ENCODE peak calls at places on chromosomes 3 and 15, in ten cellular contexts. One of them, this sample, is unnamed. For H3K36me3, the result is how much of the 10 kb centered on the place peaks cover.

GRCh38 chr3:14370719-14371572 is 31.5 kb upstream of the SLC6A6 start:
- DNase-seq in hepatocyte: no peak
- DNase-seq in fibroblast of lung: no peak
- DNase-seq in K562: no peak
- DNase-seq in cardiac muscle cell: no peak
- DNase-seq in mammary epithelial cell: peak
- DNase-seq in colonic mucosa: no peak
- DNase-seq in left lung: peak
- DNase-seq in left ventricle myocardium inferior: no peak
- DNase-seq in GM23248: no peak
- DNase-seq in this sample: no peak

GRCh38 chr15:29123991-29124390 is 145.6 kb downstream of the NSMCE3 start:
- DNase-seq in GM23248: no peak
- DNase-seq in colonic mucosa: no peak
- DNase-seq in K562: no peak
- DNase-seq in hepatocyte: no peak
- DNase-seq in left ventricle myocardium inferior: no peak
- DNase-seq in cardiac muscle cell: no peak
- DNase-seq in mammary epithelial cell: no peak
- DNase-seq in fibroblast of lung: no peak
- DNase-seq in left lung: no peak
- DNase-seq in this sample: no peak

GRCh38 chr3:139202226-139202958 is 141.4 kb upstream of the MRPS22 start:
- DNase-seq in left lung: no peak
- DNase-seq in fibroblast of lung: no peak
- DNase-seq in mammary epithelial cell: peak
- DNase-seq in colonic mucosa: peak
- DNase-seq in K562: peak
- DNase-seq in GM23248: no peak
- DNase-seq in cardiac muscle cell: peak
- DNase-seq in hepatocyte: peak
- DNase-seq in left ventricle myocardium inferior: no peak
- DNase-seq in this sample: no peak

GRCh38 chr3:126481808-126482502 is 6.3 kb upstream of the ZXDC start:
- DNase-seq in colonic mucosa: peak
- DNase-seq in left ventricle myocardium inferior: no peak
- DNase-seq in hepatocyte: peak
- DNase-seq in fibroblast of lung: no peak
- DNase-seq in left lung: peak
- DNase-seq in K562: no peak
- DNase-seq in cardiac muscle cell: no peak
- DNase-seq in mammary epithelial cell: no peak
- DNase-seq in GM23248: peak
- DNase-seq in this sample: no peak

GRCh38 chr3:16452265-16452664 is 61.2 kb downstream of the RFTN1 start:
- DNase-seq in colonic mucosa: no peak
- DNase-seq in mammary epithelial cell: peak
- DNase-seq in fibroblast of lung: peak
- DNase-seq in K562: no peak
- DNase-seq in left ventricle myocardium inferior: no peak
- DNase-seq in cardiac muscle cell: no peak
- DNase-seq in GM23248: peak
- DNase-seq in left lung: no peak
- DNase-seq in hepatocyte: no peak
- DNase-seq in this sample: no peak

GRCh38 chr3:53624467-53624866 is 130.1 kb downstream of the CACNA1D start:
- DNase-seq in hepatocyte: no peak
- DNase-seq in K562: no peak
- DNase-seq in cardiac muscle cell: no peak
- DNase-seq in left lung: no peak
- DNase-seq in GM23248: no peak
- DNase-seq in fibroblast of lung: no peak
- DNase-seq in mammary epithelial cell: no peak
- DNase-seq in colonic mucosa: no peak
- DNase-seq in left ventricle myocardium inferior: no peak
- DNase-seq in this sample: no peak

GRCh38 chr15:59691194-59691805 is 2.2 kb upstream of the BNIP2 start:
- DNase-seq in colonic mucosa: peak
- DNase-seq in cardiac muscle cell: peak
- DNase-seq in hepatocyte: peak
- DNase-seq in left lung: no peak
- DNase-seq in GM23248: peak
- DNase-seq in K562: peak
- DNase-seq in mammary epithelial cell: peak
- DNase-seq in left ventricle myocardium inferior: no peak
- DNase-seq in fibroblast of lung: peak
- DNase-seq in this sample: no peak

GRCh38 chr15:35078221-35078915 is 6.7 kb downstream of the NANOGP8 start:
- DNase-seq in GM23248: peak
- DNase-seq in left ventricle myocardium inferior: no peak
- DNase-seq in left lung: no peak
- DNase-seq in colonic mucosa: no peak
- DNase-seq in mammary epithelial cell: peak
- DNase-seq in K562: peak
- DNase-seq in cardiac muscle cell: peak
- DNase-seq in hepatocyte: peak
- DNase-seq in fibroblast of lung: peak
- DNase-seq in this sample: no peak

GRCh38 chr15:59833366-59833765 is 144.2 kb upstream of the BNIP2 start:
- DNase-seq in K562: no peak
- DNase-seq in cardiac muscle cell: no peak
- DNase-seq in mammary epithelial cell: no peak
- DNase-seq in left lung: no peak
- DNase-seq in GM23248: no peak
- DNase-seq in left ventricle myocardium inferior: no peak
- DNase-seq in fibroblast of lung: no peak
- DNase-seq in colonic mucosa: no peak
- DNase-seq in hepatocyte: no peak
- DNase-seq in this sample: no peak

GRCh38 chr15:41816788-41817187 is 11.1 kb upstream of the JMJD7 start:
- DNase-seq in mammary epithelial cell: no peak
- DNase-seq in GM23248: no peak
- DNase-seq in fibroblast of lung: no peak
- DNase-seq in left lung: no peak
- DNase-seq in hepatocyte: no peak
- DNase-seq in colonic mucosa: no peak
- DNase-seq in cardiac muscle cell: no peak
- DNase-seq in left ventricle myocardium inferior: no peak
- DNase-seq in K562: no peak
- DNase-seq in this sample: no peak
- H3K36me3 ChIP-seq in mammary epithelial cell: half or more
- H3K36me3 ChIP-seq in GM23248: under half
- H3K36me3 ChIP-seq in fibroblast of lung: under half
- H3K36me3 ChIP-seq in left lung: half or more
- H3K36me3 ChIP-seq in hepatocyte: under half
- H3K36me3 ChIP-seq in colonic mucosa: under half
- H3K36me3 ChIP-seq in cardiac muscle cell: half or more
- H3K36me3 ChIP-seq in left ventricle myocardium inferior: half or more
- H3K36me3 ChIP-seq in K562: under half
- H3K36me3 ChIP-seq in this sample: half or more

DNA sequence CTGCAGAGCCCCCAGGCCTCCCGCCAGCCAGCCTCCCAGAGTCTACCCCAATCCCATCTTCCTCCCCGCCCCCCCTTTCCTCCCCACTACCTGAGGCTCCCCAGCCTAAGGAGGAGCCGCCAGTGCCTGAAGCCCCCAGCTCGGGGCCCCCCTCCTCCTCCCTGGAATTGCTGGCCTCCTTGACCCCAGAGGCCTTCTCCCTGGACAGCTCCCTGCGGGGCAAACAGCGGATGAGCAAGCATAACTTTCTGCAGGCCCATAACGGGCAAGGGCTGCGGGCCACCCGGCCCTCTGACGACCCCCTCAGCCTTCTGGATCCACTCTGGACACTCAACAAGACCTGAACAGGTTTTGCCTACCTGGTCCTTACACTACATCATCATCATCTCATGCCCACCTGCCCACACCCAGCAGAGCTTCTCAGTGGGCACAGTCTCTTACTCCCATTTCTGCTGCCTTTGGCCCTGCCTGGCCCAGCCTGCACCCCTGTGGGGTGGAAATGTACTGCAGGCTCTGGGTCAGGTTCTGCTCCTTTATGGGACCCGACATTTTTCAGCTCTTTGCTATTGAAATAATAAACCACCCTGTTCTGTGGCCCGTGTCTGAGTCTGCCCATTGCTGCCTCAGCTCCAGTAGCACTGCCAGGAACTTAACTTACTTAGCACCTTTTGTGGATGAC is 32.2 kb downstream of the PTPN23 start:
- DNase-seq in cardiac muscle cell: no peak
- DNase-seq in GM23248: no peak
- DNase-seq in mammary epithelial cell: no peak
- DNase-seq in left ventricle myocardium inferior: no peak
- DNase-seq in colonic mucosa: no peak
- DNase-seq in fibroblast of lung: no peak
- DNase-seq in K562: no peak
- DNase-seq in hepatocyte: no peak
- DNase-seq in left lung: no peak
- DNase-seq in this sample: no peak
- H3K36me3 ChIP-seq in cardiac muscle cell: under half
- H3K36me3 ChIP-seq in GM23248: under half
- H3K36me3 ChIP-seq in mammary epithelial cell: under half
- H3K36me3 ChIP-seq in left ventricle myocardium inferior: half or more
- H3K36me3 ChIP-seq in colonic mucosa: under half
- H3K36me3 ChIP-seq in fibroblast of lung: half or more
- H3K36me3 ChIP-seq in K562: half or more
- H3K36me3 ChIP-seq in hepatocyte: under half
- H3K36me3 ChIP-seq in left lung: half or more
- H3K36me3 ChIP-seq in this sample: half or more

DNA sequence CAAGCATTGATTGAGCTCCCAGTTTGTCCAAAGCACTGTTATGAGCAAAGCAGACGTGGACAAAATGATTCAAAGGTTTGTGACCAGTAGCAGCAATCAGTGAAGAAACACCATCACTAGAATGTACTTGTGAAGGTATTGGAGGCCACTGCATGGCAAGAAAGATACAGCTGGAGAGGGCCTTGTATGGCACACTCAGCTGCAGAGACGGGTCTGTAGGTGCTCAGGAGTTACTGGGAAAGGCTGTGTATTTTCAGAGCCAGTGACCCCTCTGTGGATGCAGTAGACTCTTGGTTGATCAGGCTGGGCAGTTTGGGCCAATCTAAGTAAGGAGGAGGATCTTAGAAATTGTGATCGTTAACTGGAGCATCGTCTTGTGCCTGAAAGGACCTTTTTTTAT is 120.0 kb downstream of the GHSR start:
- DNase-seq in mammary epithelial cell: no peak
- DNase-seq in K562: no peak
- DNase-seq in hepatocyte: no peak
- DNase-seq in cardiac muscle cell: no peak
- DNase-seq in fibroblast of lung: no peak
- DNase-seq in colonic mucosa: no peak
- DNase-seq in left ventricle myocardium inferior: no peak
- DNase-seq in left lung: no peak
- DNase-seq in GM23248: no peak
- DNase-seq in this sample: no peak
- H3K36me3 ChIP-seq in mammary epithelial cell: under half
- H3K36me3 ChIP-seq in K562: half or more
- H3K36me3 ChIP-seq in hepatocyte: under half
- H3K36me3 ChIP-seq in cardiac muscle cell: under half
- H3K36me3 ChIP-seq in fibroblast of lung: under half
- H3K36me3 ChIP-seq in colonic mucosa: under half
- H3K36me3 ChIP-seq in left ventricle myocardium inferior: half or more
- H3K36me3 ChIP-seq in left lung: half or more
- H3K36me3 ChIP-seq in GM23248: half or more
- H3K36me3 ChIP-seq in this sample: half or more

GRCh38 chr15:71822890-71823289 is 12.5 kb downstream of the NR2E3 start:
- DNase-seq in fibroblast of lung: no peak
- DNase-seq in K562: no peak
- DNase-seq in left ventricle myocardium inferior: no peak
- DNase-seq in GM23248: no peak
- DNase-seq in left lung: no peak
- DNase-seq in colonic mucosa: no peak
- DNase-seq in cardiac muscle cell: no peak
- DNase-seq in hepatocyte: no peak
- DNase-seq in mammary epithelial cell: no peak
- DNase-seq in this sample: no peak
- H3K36me3 ChIP-seq in fibroblast of lung: under half
- H3K36me3 ChIP-seq in K562: under half
- H3K36me3 ChIP-seq in left ventricle myocardium inferior: half or more
- H3K36me3 ChIP-seq in GM23248: half or more
- H3K36me3 ChIP-seq in left lung: under half
- H3K36me3 ChIP-seq in colonic mucosa: under half
- H3K36me3 ChIP-seq in cardiac muscle cell: under half
- H3K36me3 ChIP-seq in hepatocyte: under half
- H3K36me3 ChIP-seq in mammary epithelial cell: under half
- H3K36me3 ChIP-seq in this sample: under half

GRCh38 chr3:122530164-122530563 is 15.4 kb upstream of the KPNA1 start:
- DNase-seq in hepatocyte: no peak
- DNase-seq in mammary epithelial cell: no peak
- DNase-seq in colonic mucosa: no peak
- DNase-seq in left lung: no peak
- DNase-seq in left ventricle myocardium inferior: no peak
- DNase-seq in fibroblast of lung: no peak
- DNase-seq in K562: no peak
- DNase-seq in cardiac muscle cell: no peak
- DNase-seq in GM23248: no peak
- DNase-seq in this sample: no peak

GRCh38 chr3:122536634-122537033 is 21.9 kb upstream of the KPNA1 start:
- DNase-seq in left ventricle myocardium inferior: no peak
- DNase-seq in left lung: no peak
- DNase-seq in mammary epithelial cell: no peak
- DNase-seq in hepatocyte: no peak
- DNase-seq in colonic mucosa: no peak
- DNase-seq in GM23248: no peak
- DNase-seq in fibroblast of lung: no peak
- DNase-seq in K562: no peak
- DNase-seq in cardiac muscle cell: no peak
- DNase-seq in this sample: no peak

GRCh38 chr3:122535964-122536363 is 21.2 kb upstream of the KPNA1 start:
- DNase-seq in cardiac muscle cell: no peak
- DNase-seq in left ventricle myocardium inferior: no peak
- DNase-seq in K562: no peak
- DNase-seq in left lung: no peak
- DNase-seq in fibroblast of lung: no peak
- DNase-seq in GM23248: no peak
- DNase-seq in mammary epithelial cell: no peak
- DNase-seq in colonic mucosa: no peak
- DNase-seq in hepatocyte: no peak
- DNase-seq in this sample: no peak

GRCh38 chr3:122533480-122533879 is 18.7 kb upstream of the KPNA1 start:
- DNase-seq in hepatocyte: no peak
- DNase-seq in fibroblast of lung: peak
- DNase-seq in left lung: no peak
- DNase-seq in mammary epithelial cell: peak
- DNase-seq in K562: no peak
- DNase-seq in GM23248: peak
- DNase-seq in cardiac muscle cell: no peak
- DNase-seq in left ventricle myocardium inferior: no peak
- DNase-seq in colonic mucosa: no peak
- DNase-seq in this sample: no peak

DNA sequence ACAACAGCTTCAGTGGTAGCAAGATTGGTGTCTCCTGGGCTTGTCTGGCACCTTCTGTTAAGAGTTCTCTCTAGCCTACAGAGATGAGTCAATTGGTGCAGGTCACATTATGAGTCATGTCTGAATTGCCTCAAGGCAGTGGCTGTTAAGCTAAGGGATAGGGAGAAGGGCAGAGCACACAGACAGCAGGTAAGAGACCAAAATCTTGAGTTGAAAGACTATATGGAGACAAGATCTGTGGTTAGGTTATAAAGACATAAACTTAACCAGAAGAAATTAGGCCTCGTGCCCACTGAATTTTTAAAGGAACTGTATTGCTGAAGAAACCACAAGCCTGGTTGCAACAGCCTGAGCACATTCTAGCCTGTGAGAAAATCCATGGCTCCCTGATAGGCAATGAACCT is 19.2 kb upstream of the KPNA1 start:
- DNase-seq in left ventricle myocardium inferior: no peak
- DNase-seq in GM23248: peak
- DNase-seq in cardiac muscle cell: no peak
- DNase-seq in fibroblast of lung: peak
- DNase-seq in left lung: no peak
- DNase-seq in hepatocyte: peak
- DNase-seq in colonic mucosa: no peak
- DNase-seq in K562: peak
- DNase-seq in mammary epithelial cell: peak
- DNase-seq in this sample: no peak
- H3K36me3 ChIP-seq in left ventricle myocardium inferior: half or more
- H3K36me3 ChIP-seq in GM23248: under half
- H3K36me3 ChIP-seq in cardiac muscle cell: under half
- H3K36me3 ChIP-seq in fibroblast of lung: under half
- H3K36me3 ChIP-seq in left lung: half or more
- H3K36me3 ChIP-seq in hepatocyte: under half
- H3K36me3 ChIP-seq in colonic mucosa: under half
- H3K36me3 ChIP-seq in K562: under half
- H3K36me3 ChIP-seq in mammary epithelial cell: under half
- H3K36me3 ChIP-seq in this sample: half or more